ENCODE peak calls at places on chromosomes 13 and 19, in nine cellular contexts. B is T-helper 2 cell, D is COR-L47, H is left ventricle myocardium superior, Z is choroid plexus epithelial cell, F is HT1080, S is C1 segment of cervical spinal cord, T is astrocyte of the cerebellum, Y is GF-D8. X is an unnamed sample.

GRCh38 chr13:31967155-31967554 is 64.4 kb upstream of the FRY start:
- DNase-seq in B (no peak), D (no peak), H (no peak), Z (no peak), F (peak), S (no peak), T (no peak), Y (no peak), X (no peak)

GRCh38 chr19:10430505-10431253 is 10.3 kb downstream of the PDE4A start:
- DNase-seq in B (no peak), D (no peak), H (peak), Z (peak), F (no peak), S (no peak), T (no peak), Y (no peak), X (peak)

GRCh38 chr19:16032509-16033135 is 43.7 kb upstream of the TPM4 start:
- DNase-seq in B (no peak), D (no peak), H (no peak), Z (no peak), F (no peak), S (no peak), T (no peak), Y (no peak), X (no peak)

GRCh38 chr19:6577410-6578125 is 13.4 kb downstream of the CD70 start:
- DNase-seq in B (peak), D (no peak), H (no peak), Z (no peak), F (peak), S (no peak), T (no peak), Y (no peak), X (no peak)

GRCh38 chr13:34698953-34699352 is 243.1 kb upstream of the NBEA start:
- DNase-seq in B (no peak), D (no peak), H (no peak), Z (peak), F (no peak), S (no peak), T (no peak), Y (no peak), X (no peak)

GRCh38 chr19:52533901-52534300 is 6.4 kb downstream of the ZNF808 start:
- DNase-seq in B (no peak), D (no peak), H (peak), Z (no peak), F (no peak), S (no peak), T (no peak), Y (peak), X (peak)

GRCh38 chr13:31122544-31123260 is 39.0 kb downstream of the HSPH1 start:
- DNase-seq in B (no peak), D (no peak), H (no peak), Z (no peak), F (no peak), S (no peak), T (no peak), Y (no peak), X (no peak)

GRCh38 chr13:44934724-44935123 is 54.5 kb downstream of the NUFIP1 start:
- DNase-seq in B (peak), D (no peak), H (no peak), Z (peak), F (peak), S (no peak), T (no peak), Y (peak), X (no peak)

GRCh38 chr13:60448907-60449510 is 52.0 kb downstream of the TDRD3 start:
- DNase-seq in B (peak), D (peak), H (no peak), Z (peak), F (peak), S (no peak), T (peak), Y (peak), X (no peak)

GRCh38 chr13:55439450-55439849 is 1701.3 kb upstream of the PRR20A start:
- DNase-seq in B (no peak), D (no peak), H (no peak), Z (no peak), F (no peak), S (no peak), T (no peak), Y (no peak), X (no peak)